ENCODE peak calls at places on chromosomes 3 and 15, in five cellular contexts. A, O, S, B and F are unnamed samples.

GRCh38 chr15:76979331-76979925 is 15.5 kb upstream of the PSTPIP1 start:
- DNase-seq in A (no peak), O (no peak), S (no peak), B (no peak), F (no peak)

GRCh38 chr3:16151109-16151508 is 23.4 kb upstream of the GALNT15 start:
- DNase-seq in A (no peak), O (no peak), S (no peak), B (peak), F (no peak)

GRCh38 chr3:71536376-71536965 is 47.1 kb downstream of the FOXP1 start:
- DNase-seq in A (no peak), O (no peak), S (peak), B (no peak), F (no peak)

GRCh38 chr15:100202309-100202943 is 139.3 kb downstream of the ADAMTS17 start:
- DNase-seq in A (no peak), O (no peak), S (no peak), B (no peak), F (no peak)

GRCh38 chr3:156776046-156776445 is 50.1 kb upstream of the LEKR1 start:
- DNase-seq in A (no peak), O (no peak), S (no peak), B (no peak), F (no peak)

GRCh38 chr15:67967871-67968423 is 86.2 kb upstream of the PIAS1 start:
- DNase-seq in A (peak), O (peak), S (peak), B (peak), F (peak)

GRCh38 chr15:78666010-78666409 is 25.0 kb upstream of the CHRNB4 start:
- DNase-seq in A (no peak), O (no peak), S (no peak), B (no peak), F (no peak)

GRCh38 chr3:25428003-25428861 is at the start of gene RARB:
- DNase-seq in A (no peak), O (no peak), S (peak), B (peak), F (peak)

GRCh38 chr3:188369526-188369925 is 215.6 kb downstream of the LPP start:
- DNase-seq in A (no peak), O (no peak), S (no peak), B (no peak), F (no peak)

GRCh38 chr3:53731934-53732624 is 114.1 kb downstream of the CHDH start:
- DNase-seq in A (no peak), O (no peak), S (no peak), B (no peak), F (no peak)

GRCh38 chr3:126989316-126990023 is 6.6 kb downstream of the PLXNA1 start:
- DNase-seq in A (no peak), O (no peak), S (no peak), B (no peak), F (no peak)

GRCh38 chr3:54322354-54322753 is 200.0 kb downstream of the CACNA2D3 start:
- DNase-seq in A (no peak), O (no peak), S (no peak), B (no peak), F (no peak)

GRCh38 chr3:106425021-106425420 is 556.2 kb upstream of the CBLB start:
- DNase-seq in A (no peak), O (no peak), S (no peak), B (no peak), F (no peak)

GRCh38 chr3:34206996-34207395 is 408.6 kb downstream of the PDCD6IP start:
- DNase-seq in A (no peak), O (no peak), S (no peak), B (no peak), F (no peak)

GRCh38 chr3:29186131-29186599 is 94.7 kb upstream of the RBMS3 start:
- DNase-seq in A (no peak), O (no peak), S (peak), B (no peak), F (no peak)

GRCh38 chr15:38899300-38899699 is 334.7 kb upstream of the RASGRP1 start:
- DNase-seq in A (no peak), O (no peak), S (no peak), B (no peak), F (no peak)

GRCh38 chr3:194042947-194043346 is 93.0 kb upstream of the HES1 start:
- DNase-seq in A (no peak), O (no peak), S (no peak), B (no peak), F (no peak)

GRCh38 chr3:154182975-154183374 is 61.8 kb downstream of the ARHGEF26 start:
- DNase-seq in A (no peak), O (no peak), S (no peak), B (no peak), F (no peak)

GRCh38 chr3:114338651-114339357 is 45.0 kb downstream of the TIGIT start:
- DNase-seq in A (no peak), O (no peak), S (no peak), B (no peak), F (no peak)

GRCh38 chr15:98715401-98715800 is 67.1 kb downstream of the IGF1R start:
- DNase-seq in A (no peak), O (no peak), S (no peak), B (no peak), F (no peak)

GRCh38 chr15:69782809-69783208 is 314.9 kb downstream of the TLE3 start:
- DNase-seq in A (no peak), O (no peak), S (no peak), B (no peak), F (no peak)

GRCh38 chr15:52097176-52097575 is 15.4 kb downstream of the BCL2L10 start:
- DNase-seq in A (no peak), O (no peak), S (peak), B (no peak), F (no peak)

GRCh38 chr15:71638876-71639275 is 171.5 kb upstream of the NR2E3 start:
- DNase-seq in A (no peak), O (no peak), S (no peak), B (no peak), F (no peak)

GRCh38 chr3:101850327-101851048 is 1.2 kb downstream of the NFKBIZ start:
- DNase-seq in A (no peak), O (no peak), S (no peak), B (no peak), F (no peak)

GRCh38 chr3:189316296-189317019 is 144.7 kb downstream of the TPRG1 start:
- DNase-seq in A (no peak), O (no peak), S (no peak), B (no peak), F (no peak)

GRCh38 chr3:37864904-37865303 is 3.2 kb downstream of the CTDSPL start:
- DNase-seq in A (no peak), O (no peak), S (no peak), B (no peak), F (peak)

GRCh38 chr3:117103645-117104044 is 394.1 kb downstream of the TUSC7 start:
- DNase-seq in A (no peak), O (no peak), S (no peak), B (no peak), F (no peak)

GRCh38 chr3:151827816-151828215 is 13.9 kb downstream of the AADAC start:
- DNase-seq in A (no peak), O (no peak), S (no peak), B (no peak), F (no peak)

GRCh38 chr3:139491027-139491700 is 14.8 kb upstream of the RBP2 start:
- DNase-seq in A (no peak), O (peak), S (no peak), B (no peak), F (no peak)

GRCh38 chr15:85500060-85500708 is 119.8 kb downstream of the AKAP13 start:
- DNase-seq in A (no peak), O (no peak), S (no peak), B (no peak), F (no peak)

GRCh38 chr15:33395841-33396240 is 85.1 kb downstream of the RYR3 start:
- DNase-seq in A (no peak), O (no peak), S (no peak), B (no peak), F (no peak)

GRCh38 chr3:36733162-36733696 is 31.1 kb downstream of the DCLK3 start:
- DNase-seq in A (no peak), O (no peak), S (no peak), B (no peak), F (no peak)

GRCh38 chr3:8713901-8714759 is 19.5 kb upstream of the CAV3 start:
- DNase-seq in A (no peak), O (no peak), S (no peak), B (no peak), F (peak)

GRCh38 chr3:3151513-3151912 is 24.8 kb downstream of the TRNT1 start:
- DNase-seq in A (no peak), O (no peak), S (no peak), B (no peak), F (no peak)

GRCh38 chr15:57557810-57558209 is 33.9 kb upstream of the MYZAP start:
- DNase-seq in A (no peak), O (no peak), S (no peak), B (no peak), F (no peak)

GRCh38 chr3:172224560-172225214 is 185.3 kb downstream of the FNDC3B start:
- DNase-seq in A (no peak), O (peak), S (no peak), B (no peak), F (no peak)

GRCh38 chr15:89836255-89837133 is 21.8 kb upstream of the ANPEP start:
- DNase-seq in A (no peak), O (no peak), S (peak), B (peak), F (no peak)

GRCh38 chr15:87747106-87747505 is 509.4 kb downstream of the NTRK3 start:
- DNase-seq in A (no peak), O (no peak), S (no peak), B (no peak), F (no peak)